ENCODE peak calls at places on chromosomes 7 and 10, in five cellular contexts. Z, V, O, R and A are unnamed samples.

GRCh38 chr7:24017519-24017918 is 266.5 kb upstream of the NPY start:
- DNase-seq in Z (no peak), V (no peak), O (no peak), R (no peak), A (no peak)

GRCh38 chr10:123703195-123703790 is 37.1 kb downstream of the GPR26 start:
- DNase-seq in Z (no peak), V (no peak), O (no peak), R (no peak), A (no peak)

GRCh38 chr7:957418-958220 is 3.1 kb upstream of the ADAP1 start:
- DNase-seq in Z (no peak), V (no peak), O (no peak), R (no peak), A (no peak)

GRCh38 chr10:70328987-70329386 is 45.2 kb upstream of the NPFFR1 start:
- DNase-seq in Z (no peak), V (no peak), O (no peak), R (no peak), A (no peak)

GRCh38 chr7:132635127-132635526 is 58.9 kb upstream of the PLXNA4 start:
- DNase-seq in Z (no peak), V (no peak), O (no peak), R (no peak), A (no peak)

GRCh38 chr7:95921543-95921942 is 149.2 kb downstream of the DYNC1I1 start:
- DNase-seq in Z (no peak), V (no peak), O (no peak), R (no peak), A (no peak)

GRCh38 chr10:87658858-87659555 is 671 bp upstream of the PAPSS2 start:
- DNase-seq in Z (no peak), V (no peak), O (no peak), R (no peak), A (no peak)

GRCh38 chr7:90596745-90597526 is 815 bp downstream of the CDK14 start:
- DNase-seq in Z (peak), V (no peak), O (no peak), R (no peak), A (peak)

GRCh38 chr7:80881361-80881760 is 37.5 kb downstream of the SEMA3C start:
- DNase-seq in Z (no peak), V (no peak), O (no peak), R (no peak), A (no peak)

GRCh38 chr7:148807451-148807850 is 76.6 kb downstream of the EZH2 start:
- DNase-seq in Z (no peak), V (no peak), O (no peak), R (no peak), A (no peak)

GRCh38 chr7:2802504-2803341 is 41.4 kb downstream of the GNA12 start:
- DNase-seq in Z (peak), V (no peak), O (no peak), R (no peak), A (no peak)

GRCh38 chr10:25015927-25016348 is at the start of gene ENKUR:
- DNase-seq in Z (peak), V (peak), O (peak), R (peak), A (no peak)

GRCh38 chr7:35003679-35004278 is 33.5 kb downstream of the DPY19L1 start:
- DNase-seq in Z (peak), V (no peak), O (no peak), R (peak), A (no peak)

GRCh38 chr7:81127991-81128390 is 209.1 kb upstream of the SEMA3C start:
- DNase-seq in Z (peak), V (no peak), O (no peak), R (no peak), A (no peak)

GRCh38 chr7:39892361-39892760 is 57.7 kb upstream of the CDK13 start:
- DNase-seq in Z (no peak), V (no peak), O (no peak), R (no peak), A (no peak)

GRCh38 chr10:58851606-58852005 is 324.8 kb upstream of the PHYHIPL start:
- DNase-seq in Z (peak), V (no peak), O (no peak), R (no peak), A (no peak)

GRCh38 chr10:78543749-78544446 is 510.2 kb downstream of the RPS24 start:
- DNase-seq in Z (peak), V (no peak), O (no peak), R (peak), A (no peak)

GRCh38 chr10:33095867-33096479 is 137.9 kb upstream of the ITGB1 start:
- DNase-seq in Z (no peak), V (no peak), O (peak), R (no peak), A (peak)

GRCh38 chr10:126397640-126398382 is 9.5 kb upstream of the ADAM12 start:
- DNase-seq in Z (peak), V (no peak), O (no peak), R (no peak), A (no peak)

GRCh38 chr10:49158399-49158798 is 24.6 kb upstream of the FAM170B start:
- DNase-seq in Z (no peak), V (no peak), O (no peak), R (no peak), A (no peak)

GRCh38 chr10:17157024-17157423 is 27.4 kb upstream of the CUBN start:
- DNase-seq in Z (no peak), V (no peak), O (no peak), R (no peak), A (no peak)

GRCh38 chr7:93728292-93728691 is 153.8 kb upstream of the CALCR start:
- DNase-seq in Z (no peak), V (no peak), O (no peak), R (no peak), A (no peak)

GRCh38 chr7:134514663-134515062 is 12.7 kb upstream of the AKR1B10 start:
- DNase-seq in Z (peak), V (peak), O (peak), R (peak), A (no peak)

GRCh38 chr10:112911196-112911595 is 38.9 kb upstream of the TCF7L2 start:
- DNase-seq in Z (no peak), V (no peak), O (no peak), R (no peak), A (no peak)

GRCh38 chr7:38327597-38327996 is 54.2 kb upstream of the TARP start:
- DNase-seq in Z (no peak), V (no peak), O (no peak), R (no peak), A (no peak)

GRCh38 chr7:12942599-12942998 is 255.2 kb downstream of the ARL4A start:
- DNase-seq in Z (no peak), V (no peak), O (no peak), R (peak), A (no peak)

GRCh38 chr10:52064084-52064845 is 249.8 kb upstream of the DKK1 start:
- DNase-seq in Z (no peak), V (no peak), O (no peak), R (no peak), A (no peak)

GRCh38 chr10:127984944-127985343 is 78.0 kb downstream of the PTPRE start:
- DNase-seq in Z (no peak), V (no peak), O (no peak), R (no peak), A (no peak)

GRCh38 chr7:4468320-4469102 is 213.6 kb upstream of the FOXK1 start:
- DNase-seq in Z (no peak), V (no peak), O (no peak), R (no peak), A (no peak)

GRCh38 chr7:4470246-4470645 is 211.8 kb upstream of the FOXK1 start:
- DNase-seq in Z (no peak), V (no peak), O (no peak), R (no peak), A (no peak)

GRCh38 chr7:4472739-4473138 is 209.4 kb upstream of the FOXK1 start:
- DNase-seq in Z (no peak), V (no peak), O (no peak), R (no peak), A (no peak)
- TF ChIP-seq CTCF in Z (no peak), V (no peak), O (no peak), R (no peak), A (no peak)

DNA sequence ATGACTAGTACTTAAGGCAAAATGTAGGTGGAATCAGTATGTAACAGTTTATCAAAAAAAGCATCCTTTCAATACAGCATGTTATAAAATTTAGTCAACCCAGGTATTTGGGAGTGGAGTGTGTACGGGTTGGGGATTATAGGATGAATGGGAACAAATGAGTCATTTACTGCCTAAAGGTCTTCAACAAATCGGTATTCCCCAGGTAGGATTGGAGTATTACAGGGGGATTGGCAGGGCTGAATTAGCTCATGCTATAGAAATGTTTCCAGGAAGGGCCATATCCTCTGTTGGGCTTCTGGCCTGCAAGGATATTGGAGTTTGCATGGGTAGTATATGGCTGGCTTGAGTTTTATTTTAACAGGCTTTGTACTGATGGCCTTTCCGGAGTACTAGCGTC is 723.7 kb downstream of the SORCS1 start:
- DNase-seq in Z (no peak), V (no peak), O (no peak), R (no peak), A (no peak)
- H3K4me3 ChIP-seq in Z (no peak), V (no peak), O (no peak), R (no peak), A (no peak)

GRCh38 chr10:97117372-97117771 is 68.4 kb downstream of the SLIT1 start:
- DNase-seq in Z (peak), V (no peak), O (peak), R (peak), A (no peak)
- TF ChIP-seq CTCF in Z (peak), V (peak), O (peak), R (peak), A (peak)

DNA sequence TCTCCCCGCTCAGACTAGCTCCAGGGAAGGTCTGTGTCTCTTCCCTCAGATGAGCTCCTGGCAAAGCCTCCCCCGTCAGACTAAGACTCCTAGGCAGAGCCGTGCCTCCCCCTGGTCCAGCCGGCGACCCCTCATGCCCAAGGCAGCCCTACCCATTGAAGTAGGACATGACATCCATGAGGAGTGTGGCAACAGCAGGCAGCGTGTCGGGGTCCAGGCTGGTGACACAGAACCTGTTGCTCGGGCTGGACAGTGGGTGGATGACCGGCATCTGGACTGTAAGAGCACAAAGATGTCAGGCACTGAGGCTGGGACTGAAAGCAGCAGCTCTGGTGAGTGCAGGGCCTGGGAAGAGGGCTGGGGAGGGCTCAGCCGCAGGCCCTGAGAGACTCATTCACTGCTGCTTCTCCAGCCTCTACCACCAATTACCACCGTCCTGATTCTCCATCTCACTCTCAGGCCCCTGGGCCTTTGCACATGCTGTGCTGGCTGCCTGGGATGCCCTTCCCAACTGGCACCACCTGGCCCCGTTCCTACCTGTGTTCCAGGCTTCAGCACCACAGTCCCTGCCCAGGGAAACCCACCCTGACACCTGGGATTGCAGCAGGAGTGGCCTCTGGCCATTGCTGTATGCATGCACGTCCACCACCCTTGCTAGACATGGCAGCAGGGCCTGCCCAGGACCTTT is 2.8 kb downstream of the PVRIG start:
- DNase-seq in Z (no peak), V (no peak), O (no peak), R (no peak), A (no peak)
- H3K4me3 ChIP-seq in Z (no peak), V (no peak), O (peak), R (no peak), A (peak)